ENCODE peak calls at places on chromosome 18, in five cellular contexts. X is cardiac muscle cell, Q is A549, N is ovary, D is fibroblast of mammary gland. M is an unnamed sample.

GRCh38 chr18:26367425-26367824 is 141.2 kb downstream of the TAF4B start:
- DNase-seq in D (no peak), Q (no peak), X (no peak), N (no peak), M (no peak)

GRCh38 chr18:79503406-79503805 is 107.7 kb downstream of the NFATC1 start:
- DNase-seq in X (no peak), N (peak; percentile 6), Q (no peak), D (no peak), M (no peak)

GRCh38 chr18:45783097-45784075 is 42.1 kb upstream of the SIGLEC15 start:
- DNase-seq in Q (peak; percentile 30), N (no peak), D (no peak), X (peak; percentile 45), M (no peak)

GRCh38 chr18:56748698-56749268 is 97.6 kb downstream of the WDR7 start:
- DNase-seq in N (no peak), Q (peak; percentile 23), X (peak; percentile 63), D (peak; percentile 60), M (peak; percentile 11)

GRCh38 chr18:10051877-10052631 is 138.2 kb downstream of the VAPA start:
- DNase-seq in N (no peak), X (peak; percentile 89), Q (no peak), D (peak; percentile 90), M (peak; percentile 88)

GRCh38 chr18:34647251-34647650 is 62.8 kb upstream of the DTNA start:
- DNase-seq in Q (peak; percentile 39), D (no peak), N (no peak), X (no peak), M (no peak)

GRCh38 chr18:22311301-22311700 is 106.4 kb downstream of the CTAGE1 start:
- DNase-seq in X (peak; percentile 51), D (peak; percentile 83), Q (no peak), N (no peak), M (peak; percentile 59)

GRCh38 chr18:21242141-21243040 is at the start of gene GREB1L:
- DNase-seq in X (peak; percentile 62), D (peak; percentile 59), N (peak; percentile 79), Q (peak; percentile 55), M (peak; percentile 71)

GRCh38 chr18:22723221-22723620 is 209.9 kb upstream of the RBBP8 start:
- DNase-seq in N (no peak), X (no peak), D (no peak), Q (no peak), M (no peak)

GRCh38 chr18:48693625-48694262 is 154.9 kb downstream of the CTIF start:
- DNase-seq in D (peak; percentile 67), N (no peak), X (peak; percentile 37), Q (no peak), M (peak; percentile 39)

GRCh38 chr18:35242426-35242825 is 1.6 kb downstream of the ZNF397 start:
- DNase-seq in N (no peak), X (peak; percentile 31), Q (no peak), D (no peak), M (no peak)

GRCh38 chr18:42157420-42157819 is 202.4 kb downstream of the PIK3C3 start:
- DNase-seq in D (no peak), Q (no peak), X (no peak), N (no peak), M (no peak)

GRCh38 chr18:8745355-8746014 is 40.1 kb downstream of the MTCL1 start:
- DNase-seq in Q (no peak), D (peak; percentile 74), X (no peak), N (no peak), M (peak; percentile 84)

GRCh38 chr18:12645751-12646203 is 12.1 kb downstream of the SPIRE1 start:
- DNase-seq in X (peak; percentile 52), N (no peak), Q (no peak), D (peak; percentile 48), M (no peak)

GRCh38 chr18:58727776-58728500 is 56.7 kb downstream of the MALT1 start:
- DNase-seq in Q (no peak), X (peak; percentile 21), D (peak; percentile 47), N (no peak), M (no peak)

GRCh38 chr18:11310476-11311086 is 161.2 kb upstream of the PIEZO2 start:
- DNase-seq in X (peak; percentile 64), Q (peak; percentile 52), D (peak; percentile 57), N (no peak), M (peak; percentile 70)

GRCh38 chr18:78538669-78539440 is 440.8 kb upstream of the SALL3 start:
- DNase-seq in N (no peak), D (no peak), X (no peak), Q (no peak), M (no peak)

GRCh38 chr18:71239111-71239624 is 950.3 kb downstream of the SOCS6 start:
- DNase-seq in D (no peak), X (no peak), N (no peak), Q (no peak), M (no peak)

GRCh38 chr18:2821695-2822094 is 25.1 kb upstream of the EMILIN2 start:
- DNase-seq in X (no peak), D (no peak), Q (no peak), N (no peak), M (no peak)

GRCh38 chr18:47587587-47587986 is 336.1 kb upstream of the SKOR2 start:
- DNase-seq in N (no peak), Q (no peak), X (no peak), D (no peak), M (no peak)

GRCh38 chr18:10377956-10378355 is 76.5 kb upstream of the APCDD1 start:
- DNase-seq in N (no peak), X (no peak), Q (no peak), D (peak; percentile 15), M (peak; percentile 74)

GRCh38 chr18:63646916-63647315 is 2.9 kb upstream of the SERPINB4 start:
- DNase-seq in X (peak; percentile 6), Q (no peak), N (no peak), D (peak; percentile 19), M (no peak)
- TF ChIP-seq CTCF in X (no peak), Q (no peak), N (no peak), D (no peak), M (no peak)

GRCh38 chr18:76208632-76209308 is 286.3 kb downstream of the ZNF516 start:
- DNase-seq in X (peak; percentile 3), Q (no peak), N (no peak), D (no peak), M (no peak)
- H3K4me3 ChIP-seq in X (no peak overlapping the region), Q (no peak overlapping the region), N (peak overlapping the region; percentile 5), D (no peak overlapping the region), M (no peak overlapping the region)

GRCh38 chr18:62637807-62638687 is 77.3 kb upstream of the PHLPP1 start:
- DNase-seq in Q (peak; percentile 31), D (no peak), N (no peak), X (peak; percentile 27), M (no peak)
- TF ChIP-seq CTCF in Q (peak; percentile 36), D (peak; percentile 60), N (no peak), X (peak; percentile 50), M (peak; percentile 41)

GRCh38 chr18:73235491-73235890 is 367.7 kb upstream of the NETO1 start:
- DNase-seq in N (no peak), Q (peak; percentile 30), D (peak; percentile 93), X (no peak), M (peak; percentile 92)

GRCh38 chr18:73235921-73236320 is 368.1 kb upstream of the NETO1 start:
- DNase-seq in X (no peak), D (peak; percentile 17), N (no peak), Q (no peak), M (peak; percentile 49)

GRCh38 chr18:73232933-73233332 is 365.1 kb upstream of the NETO1 start:
- DNase-seq in Q (no peak), X (no peak), N (no peak), D (no peak), M (no peak)
- H3K4me3 ChIP-seq in Q (no peak overlapping the region), X (no peak overlapping the region), N (no peak overlapping the region), D (no peak overlapping the region), M (no peak overlapping the region)

GRCh38 chr18:40179647-40180175 is 1775.3 kb upstream of the PIK3C3 start:
- DNase-seq in Q (no peak), D (no peak), X (no peak), N (no peak), M (no peak)
- TF ChIP-seq CTCF in Q (no peak), D (no peak), X (no peak), N (no peak), M (no peak)

DNA sequence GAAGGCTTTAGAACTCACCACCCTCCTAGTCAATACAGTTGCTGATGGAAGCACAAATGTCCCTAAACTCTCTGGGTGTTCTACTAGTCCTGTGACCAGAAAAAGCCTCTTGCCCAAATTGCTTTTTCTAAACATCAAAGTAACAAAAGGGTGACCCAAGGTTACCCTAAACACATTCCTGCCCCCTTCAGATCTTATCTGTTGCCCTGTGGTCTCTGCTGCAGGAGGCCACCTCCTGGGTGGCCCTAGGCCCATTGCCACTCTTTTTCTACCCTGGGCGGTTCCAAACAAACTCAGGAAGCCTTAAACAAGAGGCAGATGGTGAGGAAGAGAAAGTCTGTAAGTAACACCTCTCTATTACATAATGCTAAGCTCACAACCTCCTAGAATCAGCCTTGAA is 3.3 kb downstream of the RNF152 start:
- DNase-seq in X (no peak), D (no peak), N (no peak), Q (no peak), M (no peak)
- H3K4me3 ChIP-seq in X (no peak overlapping the region), D (no peak overlapping the region), N (no peak overlapping the region), Q (no peak overlapping the region), M (no peak overlapping the region)